ENCODE peak calls at places on chromosome 1, in five cellular contexts. S is HCT116, F is K562, Z is H1, X is HepG2. K is an unnamed sample.

GRCh38 chr1:87392241-87393192 is 63.8 kb downstream of the LMO4 start:
- DNase-seq in X (no peak), Z (no peak), S (no peak), F (no peak), K (no peak)

GRCh38 chr1:14366361-14367018 is 232.0 kb upstream of the KAZN start:
- DNase-seq in X (no peak), Z (peak; percentile 56), S (no peak), F (no peak), K (no peak)

GRCh38 chr1:203178083-203178482 is 2.5 kb upstream of the MYBPH start:
- DNase-seq in Z (no peak), S (peak; percentile 76), F (no peak), X (peak; percentile 84), K (peak; percentile 95)

GRCh38 chr1:228405200-228405978 is 1.2 kb downstream of the TRIM11 start:
- DNase-seq in X (no peak), F (no peak), Z (no peak), S (no peak), K (no peak)

GRCh38 chr1:65179148-65179547 is 31.1 kb downstream of the AK4 start:
- DNase-seq in F (no peak), X (no peak), S (no peak), Z (no peak), K (no peak)

GRCh38 chr1:182350839-182351238 is 40.8 kb downstream of the GLUL start:
- DNase-seq in X (no peak), S (no peak), F (no peak), Z (no peak), K (no peak)

GRCh38 chr1:19743180-19743579 is 56.5 kb downstream of the TMCO4 start:
- DNase-seq in S (no peak), F (no peak), Z (no peak), X (no peak), K (no peak)

GRCh38 chr1:216531308-216532239 is 108.3 kb upstream of the USH2A start:
- DNase-seq in S (no peak), Z (no peak), X (no peak), F (no peak), K (no peak)

GRCh38 chr1:9438431-9439073 is 100.7 kb upstream of the SLC25A33 start:
- DNase-seq in F (no peak), Z (no peak), X (peak; percentile 91), S (no peak), K (no peak)

GRCh38 chr1:207362962-207363858 is 41.7 kb downstream of the CD55 start:
- DNase-seq in X (no peak), F (no peak), Z (no peak), S (no peak), K (no peak)

GRCh38 chr1:113101588-113101987 is 28.6 kb downstream of the LRIG2 start:
- DNase-seq in S (no peak), X (no peak), Z (no peak), F (no peak), K (no peak)

GRCh38 chr1:197130677-197131304 is 15.7 kb downstream of the ASPM start:
- DNase-seq in X (no peak), S (no peak), F (no peak), Z (no peak), K (no peak)

GRCh38 chr1:226894826-226895225 is 24.4 kb downstream of the PSEN2 start:
- DNase-seq in F (no peak), X (no peak), S (no peak), Z (no peak), K (no peak)

GRCh38 chr1:2904191-2904590 is 102.7 kb upstream of the TTC34 start:
- DNase-seq in X (no peak), F (no peak), Z (no peak), S (no peak), K (no peak)

GRCh38 chr1:204344665-204345064 is 15.1 kb downstream of the PLEKHA6 start:
- DNase-seq in S (no peak), Z (no peak), X (no peak), F (no peak), K (no peak)

GRCh38 chr1:58584082-58584895 is 7.2 kb upstream of the TACSTD2 start:
- DNase-seq in Z (no peak), F (peak; percentile 39), S (peak; percentile 87), X (peak; percentile 64), K (peak; percentile 54)

GRCh38 chr1:201436461-201436860 is 14.9 kb upstream of the TNNI1 start:
- DNase-seq in X (peak; percentile 36), Z (peak; percentile 63), F (no peak), S (peak; percentile 56), K (no peak)

GRCh38 chr1:183163311-183163710 is 22.8 kb upstream of the LAMC2 start:
- DNase-seq in X (no peak), S (peak; percentile 80), F (no peak), Z (no peak), K (no peak)

GRCh38 chr1:92881391-92881790 is 49.6 kb downstream of the RPL5 start:
- DNase-seq in Z (no peak), S (no peak), X (no peak), F (no peak), K (no peak)

GRCh38 chr1:145717833-145718232 is 1.5 kb upstream of the CD160 start:
- DNase-seq in Z (no peak), F (no peak), S (no peak), X (no peak), K (no peak)

GRCh38 chr1:109944541-109944940 is 33.9 kb downstream of the CSF1 start:
- DNase-seq in S (no peak), F (no peak), X (no peak), Z (no peak), K (no peak)

GRCh38 chr1:42931911-42932422 is 26.7 kb downstream of the SLC2A1 start:
- DNase-seq in F (peak; percentile 57), Z (no peak), S (no peak), X (no peak), K (no peak)

GRCh38 chr1:42929434-42930177 is 29.1 kb downstream of the SLC2A1 start:
- DNase-seq in Z (no peak), S (no peak), F (peak; percentile 15), X (no peak), K (no peak)

GRCh38 chr1:42928859-42929258 is 29.8 kb downstream of the SLC2A1 start:
- DNase-seq in X (no peak), Z (no peak), S (no peak), F (peak; percentile 10), K (no peak)

GRCh38 chr1:42931108-42931539 is 27.5 kb downstream of the SLC2A1 start:
- DNase-seq in S (no peak), Z (no peak), X (no peak), F (peak; percentile 77), K (no peak)

GRCh38 chr1:42930178-42931107 is 28.2 kb downstream of the SLC2A1 start:
- DNase-seq in S (no peak), F (peak; percentile 7), Z (no peak), X (no peak), K (no peak)
- H3K9ac ChIP-seq in S (no peak overlapping the region), F (peak overlapping the region; percentile 4), Z (no peak overlapping the region), X (no peak overlapping the region), K (no peak overlapping the region)

DNA sequence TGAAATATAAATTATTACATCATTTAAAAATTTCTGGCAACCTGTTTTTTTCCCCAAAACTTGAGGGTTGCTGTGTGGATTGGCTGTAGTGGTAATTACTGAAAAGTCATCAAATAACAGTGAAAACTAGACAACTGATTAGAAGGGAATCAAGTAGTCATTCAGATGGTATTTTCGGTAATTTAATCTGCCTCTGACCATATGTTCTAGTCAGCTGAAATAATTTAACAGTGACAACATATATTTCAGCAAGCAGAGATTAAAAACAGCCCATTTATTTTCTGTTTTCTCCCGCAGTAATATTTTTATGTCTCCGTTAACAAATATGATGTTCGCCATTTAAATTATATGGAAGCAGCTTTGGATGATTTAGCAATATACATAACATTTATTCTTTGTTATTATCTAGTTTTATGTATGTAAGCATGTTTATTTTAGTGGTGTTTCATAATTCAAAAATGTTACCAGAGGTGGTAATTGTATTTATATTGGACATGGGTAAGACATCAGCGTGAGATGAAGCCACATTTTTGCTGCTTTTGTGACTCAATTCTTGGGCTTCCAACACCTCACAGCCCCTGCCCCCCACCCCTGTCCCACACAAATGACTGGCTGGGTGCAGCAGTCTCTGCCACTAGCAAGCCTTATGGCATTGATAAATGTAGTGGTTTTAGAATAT is 104.4 kb downstream of the GALNT2 start:
- DNase-seq in X (no peak), S (no peak), F (no peak), Z (no peak), K (no peak)
- H3K4me1 ChIP-seq in X (no peaks in the 10 kb centered on the region), S (no peaks in the 10 kb centered on the region), F (peaks cover 47% of the 10 kb centered on the region), Z (peaks cover 4% of the 10 kb centered on the region), K (peaks cover 2% of the 10 kb centered on the region)

DNA sequence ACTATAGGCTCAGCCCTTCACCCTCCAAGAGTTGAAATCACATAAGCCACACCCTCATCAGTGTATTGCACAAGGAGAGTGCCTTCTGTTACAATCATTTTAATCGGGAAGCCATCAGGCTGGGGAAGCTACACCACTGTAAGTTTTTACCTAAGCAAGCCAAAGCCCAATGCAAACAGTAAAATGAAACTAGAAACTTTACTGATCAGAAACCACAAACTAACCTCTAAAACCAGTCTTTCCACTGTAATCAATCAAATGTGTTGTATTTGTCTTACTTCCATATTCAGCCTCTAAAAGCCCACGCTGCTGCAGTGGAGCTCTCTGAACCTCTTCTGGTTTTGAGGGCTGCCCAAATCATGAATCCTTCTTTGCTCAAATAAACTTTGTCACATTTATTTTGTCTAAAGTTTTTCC is 26.2 kb downstream of the CAPN8 start:
- DNase-seq in F (no peak), Z (no peak), S (no peak), X (no peak), K (no peak)
- TF ChIP-seq ZNF274 in F (no peak), Z (no peak), S (no peak), X (no peak), K (no peak)

GRCh38 chr1:24898909-24899439 is 31.1 kb downstream of the RUNX3 start:
- DNase-seq in Z (peak; percentile 28), X (no peak), F (no peak), S (no peak), K (no peak)

GRCh38 chr1:24900985-24901781 is 28.9 kb downstream of the RUNX3 start:
- DNase-seq in X (no peak), F (no peak), S (no peak), Z (peak; percentile 39), K (no peak)

GRCh38 chr1:24901791-24902470 is 28.1 kb downstream of the RUNX3 start:
- DNase-seq in S (no peak), F (no peak), Z (no peak), X (no peak), K (no peak)

GRCh38 chr1:24899581-24900485 is 30.2 kb downstream of the RUNX3 start:
- DNase-seq in X (no peak), S (no peak), F (no peak), Z (peak; percentile 41), K (no peak)

DNA sequence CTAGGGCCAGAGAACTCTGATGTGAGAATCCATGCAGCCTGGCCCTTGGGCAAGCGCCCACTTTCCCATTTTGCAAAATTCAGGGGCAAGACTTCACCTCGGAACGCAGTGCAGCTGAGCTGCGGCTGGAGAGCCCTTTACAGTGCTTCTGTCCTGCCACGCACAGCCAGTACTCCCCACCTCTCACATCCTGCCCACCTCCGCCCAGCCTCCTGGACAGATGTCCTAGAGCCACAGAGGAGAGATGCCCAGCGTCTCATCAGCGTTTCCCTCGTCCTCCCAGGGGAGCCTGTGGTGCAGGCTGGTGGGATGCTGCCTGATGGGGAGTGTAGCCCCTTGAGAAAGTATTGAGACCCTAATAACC is 29.6 kb downstream of the RUNX3 start:
- DNase-seq in X (no peak), Z (peak; percentile 41), F (no peak), S (no peak), K (no peak)
- H3K9ac ChIP-seq in X (no peak overlapping the region), Z (no peak overlapping the region), F (no peak overlapping the region), S (no peak overlapping the region), K (no peak overlapping the region)

GRCh38 chr1:55584521-55585401 is 369.6 kb upstream of the USP24 start:
- DNase-seq in Z (no peak), S (no peak), F (no peak), X (no peak), K (no peak)
- H3K4me1 ChIP-seq in Z (peaks cover 2% of the 10 kb centered on the region), S (no peaks in the 10 kb centered on the region), F (no peaks in the 10 kb centered on the region), X (no peaks in the 10 kb centered on the region), K (no peaks in the 10 kb centered on the region)